ENCODE peak calls at places on chromosome 19, in eight cellular contexts. C is caudate nucleus; Q is SW 1271; U is GOT3; D is HT-29; M is GM23248; O is mucosa of gallbladder; V is stimulated activated CD8-positive, alpha-beta memory T cell treated with anti-CD3 and anti-CD28 coated beads, Interleukin-2, amount 100 ng/mL, for 48 hours. G is an unnamed sample.

GRCh38 chr19:36488118-36488815 is 1.1 kb downstream of the ZNF566 start:
- DNase-seq in V (no peak), M (peak), U (no peak), Q (no peak), D (no peak), O (no peak), C (no peak), G (no peak)

GRCh38 chr19:33052352-33052972 is 12.2 kb downstream of the RHPN2 start:
- DNase-seq in U (no peak), V (no peak), O (peak), C (no peak), D (peak), M (peak), Q (no peak), G (peak)

GRCh38 chr19:10111405-10111811 is at the start of gene P2RY11:
- DNase-seq in C (no peak), U (no peak), V (peak), D (no peak), M (no peak), Q (no peak), O (no peak), G (no peak)

GRCh38 chr19:7349231-7349591 is 474 bp downstream of the ARHGEF18 start:
- DNase-seq in U (no peak), D (no peak), M (no peak), V (no peak), C (no peak), O (no peak), Q (no peak), G (no peak)

GRCh38 chr19:46221152-46221551 is 8.4 kb upstream of the IGFL1 start:
- DNase-seq in M (no peak), C (no peak), V (no peak), U (no peak), D (no peak), O (no peak), Q (no peak), G (no peak)

GRCh38 chr19:2755448-2755705 is 15.6 kb upstream of the SLC39A3 start:
- DNase-seq in Q (no peak), V (no peak), C (no peak), O (no peak), D (no peak), M (no peak), U (no peak), G (no peak)

GRCh38 chr19:1651548-1652394 is 644 bp downstream of the TCF3 start:
- DNase-seq in Q (no peak), M (peak), V (no peak), C (no peak), O (no peak), D (peak), U (no peak), G (no peak)

GRCh38 chr19:31073485-31074221 is 275.6 kb downstream of the TSHZ3 start:
- DNase-seq in Q (no peak), V (no peak), U (no peak), D (no peak), M (no peak), O (no peak), C (no peak), G (no peak)

GRCh38 chr19:51921949-51922348 is 5.3 kb upstream of the ZNF613 start:
- DNase-seq in O (no peak), D (no peak), U (no peak), V (no peak), Q (no peak), C (no peak), M (no peak), G (no peak)

GRCh38 chr19:7176792-7177191 is 107.3 kb downstream of the ZNF557 start:
- DNase-seq in O (no peak), U (no peak), C (no peak), M (no peak), Q (no peak), V (no peak), D (no peak), G (no peak)

GRCh38 chr19:27676877-27677276 is 1536.1 kb downstream of the UQCRFS1 start:
- DNase-seq in M (no peak), V (no peak), C (no peak), D (no peak), Q (no peak), O (no peak), U (no peak), G (no peak)

GRCh38 chr19:49809155-49809986 is 3.7 kb downstream of the FUZ start:
- DNase-seq in Q (no peak), U (no peak), M (peak), V (peak), C (peak), D (peak), O (peak), G (no peak)

GRCh38 chr19:15453091-15453498 is 3.3 kb upstream of the WIZ start:
- DNase-seq in U (no peak), V (no peak), C (no peak), D (no peak), Q (no peak), O (no peak), M (peak), G (no peak)

GRCh38 chr19:16969127-16969526 is 57.5 kb downstream of the CPAMD8 start:
- DNase-seq in Q (no peak), V (no peak), M (peak), U (no peak), C (no peak), D (peak), O (no peak), G (no peak)

GRCh38 chr19:14482112-14482941 is 7.2 kb upstream of the PTGER1 start:
- DNase-seq in D (no peak), Q (no peak), U (no peak), C (no peak), V (no peak), M (no peak), O (no peak), G (no peak)

GRCh38 chr19:10461047-10461949 is 41.0 kb downstream of the PDE4A start:
- DNase-seq in M (peak), V (peak), O (peak), D (peak), C (peak), Q (no peak), U (no peak), G (peak)

GRCh38 chr19:35533822-35534521 is 716 bp downstream of the GAPDHS start:
- DNase-seq in C (no peak), V (peak), M (peak), O (peak), D (peak), U (no peak), Q (no peak), G (no peak)

GRCh38 chr19:28316464-28316863 is 896.5 kb downstream of the UQCRFS1 start:
- DNase-seq in O (no peak), C (no peak), D (no peak), Q (no peak), M (no peak), U (no peak), V (no peak), G (no peak)

GRCh38 chr19:37902668-37903067 is 3.7 kb downstream of the WDR87 start:
- DNase-seq in V (peak), Q (no peak), D (peak), O (peak), U (peak), M (peak), C (peak), G (peak)

GRCh38 chr19:51417107-51417806 is at the start of gene SIGLEC10:
- DNase-seq in M (no peak), D (no peak), Q (no peak), C (no peak), V (peak), U (no peak), O (peak), G (no peak)

GRCh38 chr19:47020992-47021496 is 1.4 kb downstream of the NPAS1 start:
- DNase-seq in U (no peak), M (peak), C (no peak), O (no peak), D (no peak), Q (no peak), V (no peak), G (no peak)

GRCh38 chr19:3975637-3976087 is 4.8 kb upstream of the DAPK3 start:
- DNase-seq in O (no peak), V (no peak), D (no peak), M (peak), C (no peak), U (no peak), Q (no peak), G (no peak)

GRCh38 chr19:45972944-45973525 is 630 bp downstream of the NOVA2 start:
- DNase-seq in Q (no peak), U (no peak), O (no peak), D (no peak), C (no peak), V (no peak), M (no peak), G (no peak)

GRCh38 chr19:13981467-13981866 is 24.7 kb downstream of the RFX1 start:
- DNase-seq in D (no peak), U (no peak), V (no peak), O (no peak), Q (no peak), C (no peak), M (no peak), G (no peak)